ENCODE peak calls at places on chromosomes 2 and 18, in seven cellular contexts. One of them, this sample, is unnamed.

GRCh38 chr2:112927745-112928144 is 16.8 kb downstream of the IL37 start:
- DNase-seq in EL: no peak
- DNase-seq in NCI-H1105: no peak
- DNase-seq in amniotic stem cell: no peak
- DNase-seq in C1 segment of cervical spinal cord: no peak
- DNase-seq in activated T-helper 1 cell treated with anti-CD3 and anti-CD28 coated beads, Interleukin-12 subunit alpha, Interleukin-12 subunit beta, Interleukin-2, Interleukin-4 antibody, amounts not matched to agents 30 ng/mL and 10 ng/mL and 1 ng/mL, durations not matched to agents 14 hours and 24 hours and 36 hours: no peak
- DNase-seq in glutamatergic neuron: no peak
- DNase-seq in this sample: no peak

GRCh38 chr18:25181581-25181980 is 170.4 kb downstream of the ZNF521 start:
- DNase-seq in EL: no peak
- DNase-seq in NCI-H1105: no peak
- DNase-seq in amniotic stem cell: no peak
- DNase-seq in C1 segment of cervical spinal cord: no peak
- DNase-seq in activated T-helper 1 cell treated with anti-CD3 and anti-CD28 coated beads, Interleukin-12 subunit alpha, Interleukin-12 subunit beta, Interleukin-2, Interleukin-4 antibody, amounts not matched to agents 30 ng/mL and 10 ng/mL and 1 ng/mL, durations not matched to agents 14 hours and 24 hours and 36 hours: no peak
- DNase-seq in glutamatergic neuron: no peak
- DNase-seq in this sample: no peak

GRCh38 chr2:27518113-27518781 is 21.6 kb downstream of the GCKR start:
- DNase-seq in EL: no peak
- DNase-seq in NCI-H1105: no peak
- DNase-seq in amniotic stem cell: no peak
- DNase-seq in C1 segment of cervical spinal cord: no peak
- DNase-seq in activated T-helper 1 cell treated with anti-CD3 and anti-CD28 coated beads, Interleukin-12 subunit alpha, Interleukin-12 subunit beta, Interleukin-2, Interleukin-4 antibody, amounts not matched to agents 30 ng/mL and 10 ng/mL and 1 ng/mL, durations not matched to agents 14 hours and 24 hours and 36 hours: no peak
- DNase-seq in glutamatergic neuron: no peak
- DNase-seq in this sample: no peak

GRCh38 chr18:34709104-34709503 is 994 bp upstream of the DTNA start:
- DNase-seq in EL: peak
- DNase-seq in NCI-H1105: no peak
- DNase-seq in amniotic stem cell: peak
- DNase-seq in C1 segment of cervical spinal cord: no peak
- DNase-seq in activated T-helper 1 cell treated with anti-CD3 and anti-CD28 coated beads, Interleukin-12 subunit alpha, Interleukin-12 subunit beta, Interleukin-2, Interleukin-4 antibody, amounts not matched to agents 30 ng/mL and 10 ng/mL and 1 ng/mL, durations not matched to agents 14 hours and 24 hours and 36 hours: no peak
- DNase-seq in glutamatergic neuron: no peak
- DNase-seq in this sample: peak

GRCh38 chr2:43133336-43133707 is 93.1 kb downstream of the ZFP36L2 start:
- DNase-seq in EL: no peak
- DNase-seq in NCI-H1105: no peak
- DNase-seq in amniotic stem cell: no peak
- DNase-seq in C1 segment of cervical spinal cord: no peak
- DNase-seq in activated T-helper 1 cell treated with anti-CD3 and anti-CD28 coated beads, Interleukin-12 subunit alpha, Interleukin-12 subunit beta, Interleukin-2, Interleukin-4 antibody, amounts not matched to agents 30 ng/mL and 10 ng/mL and 1 ng/mL, durations not matched to agents 14 hours and 24 hours and 36 hours: no peak
- DNase-seq in glutamatergic neuron: no peak
- DNase-seq in this sample: peak

GRCh38 chr2:104787298-104788065 is 66.4 kb upstream of the POU3F3 start:
- DNase-seq in EL: no peak
- DNase-seq in NCI-H1105: no peak
- DNase-seq in amniotic stem cell: no peak
- DNase-seq in C1 segment of cervical spinal cord: no peak
- DNase-seq in activated T-helper 1 cell treated with anti-CD3 and anti-CD28 coated beads, Interleukin-12 subunit alpha, Interleukin-12 subunit beta, Interleukin-2, Interleukin-4 antibody, amounts not matched to agents 30 ng/mL and 10 ng/mL and 1 ng/mL, durations not matched to agents 14 hours and 24 hours and 36 hours: no peak
- DNase-seq in glutamatergic neuron: no peak
- DNase-seq in this sample: no peak

GRCh38 chr18:75209129-75209951 is at the start of gene PTGR3:
- DNase-seq in EL: peak
- DNase-seq in NCI-H1105: peak
- DNase-seq in amniotic stem cell: peak
- DNase-seq in C1 segment of cervical spinal cord: peak
- DNase-seq in activated T-helper 1 cell treated with anti-CD3 and anti-CD28 coated beads, Interleukin-12 subunit alpha, Interleukin-12 subunit beta, Interleukin-2, Interleukin-4 antibody, amounts not matched to agents 30 ng/mL and 10 ng/mL and 1 ng/mL, durations not matched to agents 14 hours and 24 hours and 36 hours: peak
- DNase-seq in glutamatergic neuron: peak
- DNase-seq in this sample: peak

GRCh38 chr2:155733091-155733870 is 599.2 kb downstream of the NR4A2 start:
- DNase-seq in EL: no peak
- DNase-seq in NCI-H1105: no peak
- DNase-seq in amniotic stem cell: no peak
- DNase-seq in C1 segment of cervical spinal cord: no peak
- DNase-seq in activated T-helper 1 cell treated with anti-CD3 and anti-CD28 coated beads, Interleukin-12 subunit alpha, Interleukin-12 subunit beta, Interleukin-2, Interleukin-4 antibody, amounts not matched to agents 30 ng/mL and 10 ng/mL and 1 ng/mL, durations not matched to agents 14 hours and 24 hours and 36 hours: no peak
- DNase-seq in glutamatergic neuron: peak
- DNase-seq in this sample: no peak

GRCh38 chr2:69241664-69242063 is 145.4 kb downstream of the GFPT1 start:
- DNase-seq in EL: no peak
- DNase-seq in NCI-H1105: no peak
- DNase-seq in amniotic stem cell: no peak
- DNase-seq in C1 segment of cervical spinal cord: no peak
- DNase-seq in activated T-helper 1 cell treated with anti-CD3 and anti-CD28 coated beads, Interleukin-12 subunit alpha, Interleukin-12 subunit beta, Interleukin-2, Interleukin-4 antibody, amounts not matched to agents 30 ng/mL and 10 ng/mL and 1 ng/mL, durations not matched to agents 14 hours and 24 hours and 36 hours: no peak
- DNase-seq in glutamatergic neuron: no peak
- DNase-seq in this sample: no peak

GRCh38 chr2:95313296-95314265 is 16.4 kb downstream of the KCNIP3 start:
- DNase-seq in EL: no peak
- DNase-seq in NCI-H1105: no peak
- DNase-seq in amniotic stem cell: no peak
- DNase-seq in C1 segment of cervical spinal cord: no peak
- DNase-seq in activated T-helper 1 cell treated with anti-CD3 and anti-CD28 coated beads, Interleukin-12 subunit alpha, Interleukin-12 subunit beta, Interleukin-2, Interleukin-4 antibody, amounts not matched to agents 30 ng/mL and 10 ng/mL and 1 ng/mL, durations not matched to agents 14 hours and 24 hours and 36 hours: no peak
- DNase-seq in glutamatergic neuron: no peak
- DNase-seq in this sample: no peak

GRCh38 chr2:146207417-146207816 is 1637.4 kb upstream of the ACVR2A start:
- DNase-seq in EL: no peak
- DNase-seq in NCI-H1105: no peak
- DNase-seq in amniotic stem cell: no peak
- DNase-seq in C1 segment of cervical spinal cord: no peak
- DNase-seq in activated T-helper 1 cell treated with anti-CD3 and anti-CD28 coated beads, Interleukin-12 subunit alpha, Interleukin-12 subunit beta, Interleukin-2, Interleukin-4 antibody, amounts not matched to agents 30 ng/mL and 10 ng/mL and 1 ng/mL, durations not matched to agents 14 hours and 24 hours and 36 hours: no peak
- DNase-seq in glutamatergic neuron: no peak
- DNase-seq in this sample: no peak

GRCh38 chr2:74264281-74264680 is 65.9 kb downstream of the MTHFD2 start:
- DNase-seq in EL: no peak
- DNase-seq in NCI-H1105: no peak
- DNase-seq in amniotic stem cell: no peak
- DNase-seq in C1 segment of cervical spinal cord: no peak
- DNase-seq in activated T-helper 1 cell treated with anti-CD3 and anti-CD28 coated beads, Interleukin-12 subunit alpha, Interleukin-12 subunit beta, Interleukin-2, Interleukin-4 antibody, amounts not matched to agents 30 ng/mL and 10 ng/mL and 1 ng/mL, durations not matched to agents 14 hours and 24 hours and 36 hours: no peak
- DNase-seq in glutamatergic neuron: no peak
- DNase-seq in this sample: no peak

GRCh38 chr2:174914894-174915760 is 90.1 kb downstream of the CHN1 start:
- DNase-seq in EL: no peak
- DNase-seq in NCI-H1105: peak
- DNase-seq in amniotic stem cell: no peak
- DNase-seq in C1 segment of cervical spinal cord: no peak
- DNase-seq in activated T-helper 1 cell treated with anti-CD3 and anti-CD28 coated beads, Interleukin-12 subunit alpha, Interleukin-12 subunit beta, Interleukin-2, Interleukin-4 antibody, amounts not matched to agents 30 ng/mL and 10 ng/mL and 1 ng/mL, durations not matched to agents 14 hours and 24 hours and 36 hours: no peak
- DNase-seq in glutamatergic neuron: no peak
- DNase-seq in this sample: no peak

GRCh38 chr2:174266288-174266687 is 18.0 kb upstream of the OLA1 start:
- DNase-seq in EL: no peak
- DNase-seq in NCI-H1105: no peak
- DNase-seq in amniotic stem cell: no peak
- DNase-seq in C1 segment of cervical spinal cord: no peak
- DNase-seq in activated T-helper 1 cell treated with anti-CD3 and anti-CD28 coated beads, Interleukin-12 subunit alpha, Interleukin-12 subunit beta, Interleukin-2, Interleukin-4 antibody, amounts not matched to agents 30 ng/mL and 10 ng/mL and 1 ng/mL, durations not matched to agents 14 hours and 24 hours and 36 hours: no peak
- DNase-seq in glutamatergic neuron: no peak
- DNase-seq in this sample: no peak

GRCh38 chr2:208006833-208007232 is 18.5 kb downstream of the PLEKHM3 start:
- DNase-seq in EL: peak
- DNase-seq in NCI-H1105: no peak
- DNase-seq in amniotic stem cell: no peak
- DNase-seq in C1 segment of cervical spinal cord: no peak
- DNase-seq in activated T-helper 1 cell treated with anti-CD3 and anti-CD28 coated beads, Interleukin-12 subunit alpha, Interleukin-12 subunit beta, Interleukin-2, Interleukin-4 antibody, amounts not matched to agents 30 ng/mL and 10 ng/mL and 1 ng/mL, durations not matched to agents 14 hours and 24 hours and 36 hours: no peak
- DNase-seq in glutamatergic neuron: no peak
- DNase-seq in this sample: peak

GRCh38 chr2:195507447-195508221 is 149.4 kb upstream of the SLC39A10 start:
- DNase-seq in EL: no peak
- DNase-seq in NCI-H1105: no peak
- DNase-seq in amniotic stem cell: no peak
- DNase-seq in C1 segment of cervical spinal cord: no peak
- DNase-seq in activated T-helper 1 cell treated with anti-CD3 and anti-CD28 coated beads, Interleukin-12 subunit alpha, Interleukin-12 subunit beta, Interleukin-2, Interleukin-4 antibody, amounts not matched to agents 30 ng/mL and 10 ng/mL and 1 ng/mL, durations not matched to agents 14 hours and 24 hours and 36 hours: no peak
- DNase-seq in glutamatergic neuron: no peak
- DNase-seq in this sample: no peak

GRCh38 chr2:118588826-118589225 is 258.6 kb downstream of the EN1 start:
- DNase-seq in EL: no peak
- DNase-seq in NCI-H1105: no peak
- DNase-seq in amniotic stem cell: no peak
- DNase-seq in C1 segment of cervical spinal cord: no peak
- DNase-seq in activated T-helper 1 cell treated with anti-CD3 and anti-CD28 coated beads, Interleukin-12 subunit alpha, Interleukin-12 subunit beta, Interleukin-2, Interleukin-4 antibody, amounts not matched to agents 30 ng/mL and 10 ng/mL and 1 ng/mL, durations not matched to agents 14 hours and 24 hours and 36 hours: no peak
- DNase-seq in glutamatergic neuron: no peak
- DNase-seq in this sample: no peak

GRCh38 chr18:55737266-55737665 is 149.3 kb upstream of the TCF4 start:
- DNase-seq in EL: no peak
- DNase-seq in NCI-H1105: no peak
- DNase-seq in amniotic stem cell: no peak
- DNase-seq in C1 segment of cervical spinal cord: no peak
- DNase-seq in activated T-helper 1 cell treated with anti-CD3 and anti-CD28 coated beads, Interleukin-12 subunit alpha, Interleukin-12 subunit beta, Interleukin-2, Interleukin-4 antibody, amounts not matched to agents 30 ng/mL and 10 ng/mL and 1 ng/mL, durations not matched to agents 14 hours and 24 hours and 36 hours: no peak
- DNase-seq in glutamatergic neuron: no peak
- DNase-seq in this sample: no peak

GRCh38 chr2:146124741-146125140 is 1604.8 kb upstream of the ZEB2 start:
- DNase-seq in EL: peak
- DNase-seq in NCI-H1105: no peak
- DNase-seq in amniotic stem cell: no peak
- DNase-seq in C1 segment of cervical spinal cord: no peak
- DNase-seq in activated T-helper 1 cell treated with anti-CD3 and anti-CD28 coated beads, Interleukin-12 subunit alpha, Interleukin-12 subunit beta, Interleukin-2, Interleukin-4 antibody, amounts not matched to agents 30 ng/mL and 10 ng/mL and 1 ng/mL, durations not matched to agents 14 hours and 24 hours and 36 hours: no peak
- DNase-seq in glutamatergic neuron: no peak
- DNase-seq in this sample: peak

GRCh38 chr2:217809736-217810135 is 193.1 kb downstream of the TNS1 start:
- DNase-seq in EL: no peak
- DNase-seq in NCI-H1105: no peak
- DNase-seq in amniotic stem cell: no peak
- DNase-seq in C1 segment of cervical spinal cord: no peak
- DNase-seq in activated T-helper 1 cell treated with anti-CD3 and anti-CD28 coated beads, Interleukin-12 subunit alpha, Interleukin-12 subunit beta, Interleukin-2, Interleukin-4 antibody, amounts not matched to agents 30 ng/mL and 10 ng/mL and 1 ng/mL, durations not matched to agents 14 hours and 24 hours and 36 hours: no peak
- DNase-seq in glutamatergic neuron: no peak
- DNase-seq in this sample: no peak

GRCh38 chr18:41624461-41624860 is 330.6 kb upstream of the PIK3C3 start:
- DNase-seq in EL: no peak
- DNase-seq in NCI-H1105: no peak
- DNase-seq in amniotic stem cell: no peak
- DNase-seq in C1 segment of cervical spinal cord: no peak
- DNase-seq in activated T-helper 1 cell treated with anti-CD3 and anti-CD28 coated beads, Interleukin-12 subunit alpha, Interleukin-12 subunit beta, Interleukin-2, Interleukin-4 antibody, amounts not matched to agents 30 ng/mL and 10 ng/mL and 1 ng/mL, durations not matched to agents 14 hours and 24 hours and 36 hours: no peak
- DNase-seq in glutamatergic neuron: no peak
- DNase-seq in this sample: no peak

GRCh38 chr2:217873371-217873770 is 129.4 kb downstream of the TNS1 start:
- DNase-seq in EL: no peak
- DNase-seq in NCI-H1105: no peak
- DNase-seq in amniotic stem cell: no peak
- DNase-seq in C1 segment of cervical spinal cord: no peak
- DNase-seq in activated T-helper 1 cell treated with anti-CD3 and anti-CD28 coated beads, Interleukin-12 subunit alpha, Interleukin-12 subunit beta, Interleukin-2, Interleukin-4 antibody, amounts not matched to agents 30 ng/mL and 10 ng/mL and 1 ng/mL, durations not matched to agents 14 hours and 24 hours and 36 hours: no peak
- DNase-seq in glutamatergic neuron: no peak
- DNase-seq in this sample: no peak

GRCh38 chr2:196758474-196759377 is 40.8 kb downstream of the GTF3C3 start:
- DNase-seq in EL: peak
- DNase-seq in NCI-H1105: no peak
- DNase-seq in amniotic stem cell: peak
- DNase-seq in C1 segment of cervical spinal cord: no peak
- DNase-seq in activated T-helper 1 cell treated with anti-CD3 and anti-CD28 coated beads, Interleukin-12 subunit alpha, Interleukin-12 subunit beta, Interleukin-2, Interleukin-4 antibody, amounts not matched to agents 30 ng/mL and 10 ng/mL and 1 ng/mL, durations not matched to agents 14 hours and 24 hours and 36 hours: no peak
- DNase-seq in glutamatergic neuron: no peak
- DNase-seq in this sample: no peak

GRCh38 chr2:58571181-58571852 is 330.2 kb upstream of the FANCL start:
- DNase-seq in EL: peak
- DNase-seq in NCI-H1105: peak
- DNase-seq in amniotic stem cell: peak
- DNase-seq in C1 segment of cervical spinal cord: no peak
- DNase-seq in activated T-helper 1 cell treated with anti-CD3 and anti-CD28 coated beads, Interleukin-12 subunit alpha, Interleukin-12 subunit beta, Interleukin-2, Interleukin-4 antibody, amounts not matched to agents 30 ng/mL and 10 ng/mL and 1 ng/mL, durations not matched to agents 14 hours and 24 hours and 36 hours: no peak
- DNase-seq in glutamatergic neuron: no peak
- DNase-seq in this sample: peak

GRCh38 chr2:43032894-43033270 is 193.5 kb downstream of the ZFP36L2 start:
- DNase-seq in EL: no peak
- DNase-seq in NCI-H1105: no peak
- DNase-seq in amniotic stem cell: no peak
- DNase-seq in C1 segment of cervical spinal cord: no peak
- DNase-seq in activated T-helper 1 cell treated with anti-CD3 and anti-CD28 coated beads, Interleukin-12 subunit alpha, Interleukin-12 subunit beta, Interleukin-2, Interleukin-4 antibody, amounts not matched to agents 30 ng/mL and 10 ng/mL and 1 ng/mL, durations not matched to agents 14 hours and 24 hours and 36 hours: no peak
- DNase-seq in glutamatergic neuron: no peak
- DNase-seq in this sample: no peak

GRCh38 chr2:162221064-162221463 is 22.2 kb downstream of the FAP start:
- DNase-seq in EL: peak
- DNase-seq in NCI-H1105: no peak
- DNase-seq in amniotic stem cell: no peak
- DNase-seq in C1 segment of cervical spinal cord: peak
- DNase-seq in activated T-helper 1 cell treated with anti-CD3 and anti-CD28 coated beads, Interleukin-12 subunit alpha, Interleukin-12 subunit beta, Interleukin-2, Interleukin-4 antibody, amounts not matched to agents 30 ng/mL and 10 ng/mL and 1 ng/mL, durations not matched to agents 14 hours and 24 hours and 36 hours: peak
- DNase-seq in glutamatergic neuron: peak
- DNase-seq in this sample: peak

GRCh38 chr18:13386891-13387801 is 168.6 kb downstream of the LDLRAD4 start:
- DNase-seq in EL: no peak
- DNase-seq in NCI-H1105: no peak
- DNase-seq in amniotic stem cell: no peak
- DNase-seq in C1 segment of cervical spinal cord: no peak
- DNase-seq in activated T-helper 1 cell treated with anti-CD3 and anti-CD28 coated beads, Interleukin-12 subunit alpha, Interleukin-12 subunit beta, Interleukin-2, Interleukin-4 antibody, amounts not matched to agents 30 ng/mL and 10 ng/mL and 1 ng/mL, durations not matched to agents 14 hours and 24 hours and 36 hours: no peak
- DNase-seq in glutamatergic neuron: no peak
- DNase-seq in this sample: no peak

GRCh38 chr18:53441761-53442414 is 782.6 kb downstream of the MBD2 start:
- DNase-seq in EL: no peak
- DNase-seq in NCI-H1105: peak
- DNase-seq in amniotic stem cell: no peak
- DNase-seq in C1 segment of cervical spinal cord: no peak
- DNase-seq in activated T-helper 1 cell treated with anti-CD3 and anti-CD28 coated beads, Interleukin-12 subunit alpha, Interleukin-12 subunit beta, Interleukin-2, Interleukin-4 antibody, amounts not matched to agents 30 ng/mL and 10 ng/mL and 1 ng/mL, durations not matched to agents 14 hours and 24 hours and 36 hours: no peak
- DNase-seq in glutamatergic neuron: no peak
- DNase-seq in this sample: no peak

GRCh38 chr2:85792783-85793441 is 39.1 kb downstream of the ATOH8 start:
- DNase-seq in EL: peak
- DNase-seq in NCI-H1105: no peak
- DNase-seq in amniotic stem cell: no peak
- DNase-seq in C1 segment of cervical spinal cord: no peak
- DNase-seq in activated T-helper 1 cell treated with anti-CD3 and anti-CD28 coated beads, Interleukin-12 subunit alpha, Interleukin-12 subunit beta, Interleukin-2, Interleukin-4 antibody, amounts not matched to agents 30 ng/mL and 10 ng/mL and 1 ng/mL, durations not matched to agents 14 hours and 24 hours and 36 hours: no peak
- DNase-seq in glutamatergic neuron: peak
- DNase-seq in this sample: no peak

GRCh38 chr2:136051725-136052048 is 66.3 kb upstream of the DARS1 start:
- DNase-seq in EL: no peak
- DNase-seq in NCI-H1105: no peak
- DNase-seq in amniotic stem cell: no peak
- DNase-seq in C1 segment of cervical spinal cord: no peak
- DNase-seq in activated T-helper 1 cell treated with anti-CD3 and anti-CD28 coated beads, Interleukin-12 subunit alpha, Interleukin-12 subunit beta, Interleukin-2, Interleukin-4 antibody, amounts not matched to agents 30 ng/mL and 10 ng/mL and 1 ng/mL, durations not matched to agents 14 hours and 24 hours and 36 hours: no peak
- DNase-seq in glutamatergic neuron: no peak
- DNase-seq in this sample: no peak

GRCh38 chr2:56025469-56026193 is 102.0 kb upstream of the EFEMP1 start:
- DNase-seq in EL: no peak
- DNase-seq in NCI-H1105: no peak
- DNase-seq in amniotic stem cell: no peak
- DNase-seq in C1 segment of cervical spinal cord: no peak
- DNase-seq in activated T-helper 1 cell treated with anti-CD3 and anti-CD28 coated beads, Interleukin-12 subunit alpha, Interleukin-12 subunit beta, Interleukin-2, Interleukin-4 antibody, amounts not matched to agents 30 ng/mL and 10 ng/mL and 1 ng/mL, durations not matched to agents 14 hours and 24 hours and 36 hours: no peak
- DNase-seq in glutamatergic neuron: no peak
- DNase-seq in this sample: no peak